ENCODE peak calls at places on chromosomes 16 and 17, in ten cellular contexts. X is DND-41; D is amniotic epithelial cell; I is choroid plexus epithelial cell; G is NCI-H1092; B is stromal cell of bone marrow; S is stimulated activated CD4-positive, alpha-beta T cell treated with anti-CD3 and anti-CD28 coated beads, Interleukin-12 subunit alpha, Interleukin-12 subunit beta, amount 100 ng/mL, for 24 hours; F is dorsolateral prefrontal cortex; T is AG09309; L is BJ. Q is an unnamed sample.

GRCh38 chr17:59707971-59708425 is 544 bp downstream of the VMP1 start:
- DNase-seq in B (peak), G (no peak), T (no peak), L (no peak), I (no peak), X (no peak), F (no peak), D (peak), S (no peak), Q (no peak)

GRCh38 chr16:972316-973002 is 1.7 kb upstream of the LMF1 start:
- DNase-seq in D (no peak), S (no peak), G (no peak), F (peak), L (no peak), I (no peak), B (no peak), T (no peak), X (no peak), Q (no peak)

GRCh38 chr16:68764866-68765265 is 27.8 kb downstream of the CDH1 start:
- DNase-seq in L (no peak), I (peak), G (no peak), T (no peak), D (no peak), X (no peak), B (no peak), F (no peak), S (peak), Q (no peak)

GRCh38 chr16:2473999-2474876 is 689 bp upstream of the TBC1D24 start:
- DNase-seq in I (peak), X (peak), G (no peak), L (no peak), S (peak), D (no peak), B (no peak), T (no peak), F (no peak), Q (no peak)

GRCh38 chr17:68310141-68310540 is 18.8 kb downstream of the ARSG start:
- DNase-seq in F (no peak), T (no peak), I (peak), S (no peak), X (no peak), D (no peak), G (no peak), L (no peak), B (no peak), Q (peak)

GRCh38 chr17:17728550-17729251 is 47.4 kb downstream of the RAI1 start:
- DNase-seq in S (no peak), B (no peak), X (no peak), T (no peak), D (no peak), L (no peak), G (no peak), I (no peak), F (no peak), Q (no peak)

GRCh38 chr17:3796110-3796821 is 4.7 kb downstream of the ITGAE start:
- DNase-seq in F (no peak), G (no peak), I (no peak), L (no peak), X (peak), S (peak), D (no peak), T (no peak), B (no peak), Q (peak)

GRCh38 chr16:89360760-89361435 is 129.5 kb downstream of the ANKRD11 start:
- DNase-seq in D (no peak), X (peak), I (peak), T (no peak), G (no peak), B (no peak), L (no peak), S (peak), F (no peak), Q (peak)

GRCh38 chr16:48049832-48050231 is 106.0 kb downstream of the ABCC12 start:
- DNase-seq in S (no peak), T (no peak), L (no peak), X (no peak), I (no peak), D (no peak), G (no peak), F (no peak), B (no peak), Q (no peak)

GRCh38 chr17:79073016-79073705 is 1.5 kb upstream of the ENGASE start:
- DNase-seq in L (no peak), X (no peak), D (no peak), S (no peak), I (no peak), B (no peak), T (no peak), F (no peak), G (no peak), Q (no peak)

GRCh38 chr16:50096791-50097190 is 31.0 kb downstream of the HEATR3 start:
- DNase-seq in L (peak), S (no peak), I (peak), T (peak), G (no peak), X (no peak), D (peak), F (no peak), B (peak), Q (no peak)

GRCh38 chr17:30221346-30221745 is 14.2 kb downstream of the SLC6A4 start:
- DNase-seq in D (no peak), I (no peak), S (no peak), X (no peak), F (no peak), G (no peak), B (no peak), L (no peak), T (no peak), Q (no peak)

GRCh38 chr16:3652373-3653037 is 2.0 kb upstream of the DNASE1 start:
- DNase-seq in D (no peak), L (no peak), G (no peak), B (no peak), I (no peak), F (peak), X (no peak), T (no peak), S (no peak), Q (no peak)

GRCh38 chr16:72844225-72844920 is 203.6 kb downstream of the ZFHX3 start:
- DNase-seq in F (no peak), B (no peak), X (peak), D (no peak), I (no peak), T (no peak), G (no peak), L (no peak), S (no peak), Q (no peak)

GRCh38 chr16:9372934-9373890 is 281.8 kb downstream of the HAPSTR1 start:
- DNase-seq in X (no peak), I (no peak), T (no peak), G (no peak), F (peak), D (no peak), L (no peak), B (no peak), S (no peak), Q (no peak)

GRCh38 chr17:40502716-40503115 is 1.3 kb upstream of the TNS4 start:
- DNase-seq in S (no peak), L (no peak), D (no peak), G (no peak), F (no peak), B (no peak), T (no peak), I (no peak), X (no peak), Q (no peak)

GRCh38 chr17:66636111-66636510 is 198.8 kb upstream of the CACNG5 start:
- DNase-seq in F (no peak), I (peak), X (no peak), G (no peak), L (no peak), D (peak), B (peak), T (peak), S (no peak), Q (no peak)

GRCh38 chr17:2637422-2637821 is 44.0 kb downstream of the PAFAH1B1 start:
- DNase-seq in I (no peak), T (no peak), D (no peak), X (no peak), B (no peak), S (no peak), L (no peak), F (no peak), G (no peak), Q (no peak)

GRCh38 chr16:4790261-4790660 is 2.1 kb upstream of the SEPTIN12 start:
- DNase-seq in G (no peak), X (no peak), I (no peak), L (no peak), B (no peak), F (no peak), S (no peak), D (no peak), T (no peak), Q (no peak)

GRCh38 chr17:39077874-39078273 is 73.6 kb downstream of the PLXDC1 start:
- DNase-seq in X (no peak), B (no peak), S (no peak), L (no peak), F (no peak), G (no peak), D (no peak), I (no peak), T (no peak), Q (no peak)

GRCh38 chr16:56463153-56463552 is 11.8 kb downstream of the OGFOD1 start:
- DNase-seq in F (no peak), X (no peak), D (no peak), B (no peak), S (no peak), G (no peak), I (no peak), L (no peak), T (no peak), Q (no peak)

GRCh38 chr16:15961060-15961511 is 11.7 kb downstream of the ABCC1 start:
- DNase-seq in X (peak), L (no peak), S (peak), D (no peak), I (peak), F (no peak), G (no peak), B (no peak), T (no peak), Q (peak)

Q was measured in activated CD4-positive, alpha-beta T cell treated with anti-CD3 and anti-CD28 coated beads for 24 hours.